ENCODE peak calls at places on chromosomes 2 and 18, in five cellular contexts. L is pancreas; W is uterus; H is neuronal stem cell; T is CD4-positive, CD25-positive, alpha-beta regulatory T cell. S is an unnamed sample. For H3K4me1, the result is how much of the 10 kb centered on the place peaks cover.

GRCh38 chr2:220273082-220273481 is 645.7 kb downstream of the SLC4A3 start:
- DNase-seq in L (no peak), W (no peak), H (no peak), T (no peak), S (no peak)

GRCh38 chr2:239533917-239534316 is 133.1 kb upstream of the HDAC4 start:
- DNase-seq in L (no peak), W (peak), H (no peak), T (no peak), S (no peak)

GRCh38 chr18:45050712-45051639 is 370.3 kb downstream of the SETBP1 start:
- DNase-seq in L (no peak), W (no peak), H (no peak), T (no peak), S (no peak)

GRCh38 chr2:106012591-106013347 is 181.3 kb downstream of the UXS1 start:
- DNase-seq in L (no peak), W (no peak), H (no peak), T (no peak), S (no peak)

GRCh38 chr2:84969511-84970265 is 1.3 kb upstream of the KCMF1 start:
- DNase-seq in L (no peak), W (no peak), H (no peak), T (peak), S (peak)

GRCh38 chr18:9925369-9925768 is 11.6 kb downstream of the VAPA start:
- DNase-seq in L (no peak), W (no peak), H (no peak), T (no peak), S (no peak)

GRCh38 chr18:36724591-36725001 is 104.2 kb downstream of the TPGS2 start:
- DNase-seq in L (no peak), W (peak), H (no peak), T (no peak), S (no peak)

GRCh38 chr2:11719230-11719977 is 27.0 kb upstream of the LPIN1 start:
- DNase-seq in L (no peak), W (no peak), H (no peak), T (no peak), S (peak)

GRCh38 chr2:113069676-113070605 is 2.2 kb downstream of the IL1F10 start:
- DNase-seq in L (no peak), W (no peak), H (no peak), T (no peak), S (no peak)

GRCh38 chr18:76654536-76654935 is 159.5 kb upstream of the ZNF516 start:
- DNase-seq in L (no peak), W (no peak), H (no peak), T (no peak), S (no peak)

GRCh38 chr18:11859903-11860407 is 8.7 kb downstream of the CHMP1B start:
- DNase-seq in L (no peak), W (no peak), H (no peak), T (no peak), S (no peak)

GRCh38 chr2:199977984-199978415 is 22.6 kb downstream of the MAIP1 start:
- DNase-seq in L (no peak), W (no peak), H (no peak), T (no peak), S (no peak)

GRCh38 chr2:238439093-238439849 is 12.5 kb downstream of the ASB1 start:
- DNase-seq in L (no peak), W (peak), H (no peak), T (peak), S (no peak)

GRCh38 chr18:40407913-40408312 is 1547.1 kb upstream of the PIK3C3 start:
- DNase-seq in L (no peak), W (no peak), H (no peak), T (no peak), S (no peak)

GRCh38 chr2:207558106-207558505 is 28.3 kb downstream of the CREB1 start:
- DNase-seq in L (no peak), W (no peak), H (no peak), T (no peak), S (no peak)

GRCh38 chr2:221372156-221372870 is 199.8 kb downstream of the EPHA4 start:
- DNase-seq in L (no peak), W (no peak), H (peak), T (no peak), S (no peak)

GRCh38 chr2:203002054-203002821 is 12.4 kb upstream of the NBEAL1 start:
- DNase-seq in L (no peak), W (no peak), H (no peak), T (no peak), S (no peak)
- H3K4me1 ChIP-seq in L (under half), W (under half), H (under half), T (under half), S (under half)

GRCh38 chr2:217914878-217915277 is 87.9 kb downstream of the TNS1 start:
- DNase-seq in L (peak), W (peak), H (no peak), T (no peak), S (no peak)
- H3K4me1 ChIP-seq in L (half or more), W (half or more), H (under half), T (under half), S (under half)

GRCh38 chr2:61461404-61461803 is 9.5 kb downstream of the USP34 start:
- DNase-seq in L (no peak), W (no peak), H (no peak), T (no peak), S (no peak)
- H3K4me1 ChIP-seq in L (under half), W (under half), H (under half), T (half or more), S (under half)

DNA sequence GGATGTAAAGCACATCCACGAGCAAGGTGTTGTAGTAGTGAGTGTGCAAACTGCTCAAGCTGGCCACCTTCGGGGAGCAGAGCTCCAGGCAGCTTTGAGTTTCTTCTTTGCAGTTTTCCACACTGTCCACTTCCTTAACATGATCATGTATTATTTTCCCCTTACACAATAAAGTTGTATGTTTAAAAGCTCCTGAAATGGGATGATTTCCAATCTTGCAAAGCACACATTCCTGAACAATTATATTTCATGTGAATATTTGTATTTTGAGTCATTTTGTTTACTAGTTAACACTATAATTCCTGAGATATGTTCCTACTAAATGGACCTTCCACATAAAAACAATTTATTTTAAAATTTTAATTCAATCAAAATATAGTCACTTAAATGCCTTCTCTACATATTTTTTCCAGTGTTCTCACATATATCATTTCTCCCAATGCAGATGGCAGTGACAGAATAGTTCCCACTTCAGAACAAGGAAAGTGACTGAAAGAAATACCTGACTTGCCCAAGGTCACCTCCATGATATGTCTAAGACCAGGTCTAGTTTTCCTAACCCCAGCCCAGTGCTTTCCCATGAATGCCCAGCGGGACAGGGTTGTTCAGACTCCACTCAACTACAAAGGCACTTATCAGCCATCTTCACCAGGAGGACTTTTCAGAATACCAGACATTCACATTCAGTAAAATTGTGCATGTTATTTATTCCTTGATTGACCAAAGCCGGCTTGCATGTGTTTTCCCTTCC is 5.5 kb downstream of the CYB5A start:
- DNase-seq in L (no peak), W (no peak), H (no peak), T (no peak), S (no peak)
- H3K4me1 ChIP-seq in L (half or more), W (under half), H (under half), T (under half), S (under half)

DNA sequence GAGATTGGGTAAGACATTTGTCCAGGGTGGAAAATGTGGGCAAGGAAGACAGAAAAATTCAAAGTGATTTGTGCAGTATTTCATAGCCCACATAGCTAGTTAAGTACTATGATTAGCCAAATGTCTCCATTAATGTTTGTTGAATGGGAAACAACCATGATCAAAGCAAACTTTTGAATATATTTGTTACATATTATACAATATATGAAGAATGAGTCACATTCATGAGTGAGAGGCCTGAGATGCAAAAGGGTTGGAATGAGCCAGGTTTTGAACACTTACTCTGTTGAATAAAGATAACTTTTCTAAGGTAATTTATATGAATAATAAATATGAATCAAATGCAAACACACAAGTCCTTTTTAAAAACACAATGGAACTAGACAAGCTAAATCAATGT is 984.5 kb upstream of the CDH2 start:
- DNase-seq in L (no peak), W (no peak), H (no peak), T (no peak), S (no peak)
- H3K4me1 ChIP-seq in L (under half), W (under half), H (under half), T (under half), S (under half)

DNA sequence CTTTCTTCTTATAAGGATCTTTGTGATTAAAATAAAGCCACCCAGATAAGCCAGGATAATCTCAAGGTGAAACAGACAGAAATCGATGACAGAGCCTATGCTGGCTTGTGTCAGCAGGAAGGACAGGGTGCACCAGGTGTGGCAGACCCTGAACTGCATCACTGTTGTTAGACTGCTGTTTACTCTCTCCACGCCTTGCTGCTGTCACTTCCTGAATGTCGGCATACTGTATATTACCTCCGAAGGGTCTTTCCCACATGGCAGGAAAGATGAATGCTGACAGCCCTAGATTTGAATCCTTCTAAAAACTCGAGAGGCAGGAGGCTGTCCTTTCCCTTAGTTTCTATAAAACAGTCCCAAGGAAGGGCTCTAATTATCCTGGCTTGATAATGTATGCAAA is 18.9 kb upstream of the TMEM163 start:
- DNase-seq in L (no peak), W (no peak), H (no peak), T (no peak), S (no peak)
- H3K4me1 ChIP-seq in L (under half), W (under half), H (under half), T (under half), S (under half)

GRCh38 chr2:99180755-99181647 is at the start of the genes MITD1 and MRPL30:
- DNase-seq in L (peak), W (peak), H (peak), T (peak), S (peak)
- H3K4me1 ChIP-seq in L (under half), W (under half), H (under half), T (under half), S (under half)